ENCODE peak calls at places on chromosomes 11 and 22, in four cellular contexts. I is IMR-90, Y is A172, W is tibial artery. H is an unnamed sample.

GRCh38 chr11:72573380-72573949 is 100.8 kb downstream of the PDE2A start:
- DNase-seq in W (no peak), I (peak), Y (peak), H (peak)

GRCh38 chr11:10688401-10688800 is 5.2 kb downstream of the IRAG1 start:
- DNase-seq in I (peak), Y (no peak), W (no peak), H (no peak)

GRCh38 chr11:61698173-61698965 is 18.2 kb downstream of the DAGLA start:
- DNase-seq in Y (no peak), W (no peak), I (no peak), H (no peak)

GRCh38 chr11:47786373-47786772 is 19.2 kb upstream of the FNBP4 start:
- DNase-seq in Y (no peak), W (no peak), I (peak), H (peak)

GRCh38 chr11:783581-784015 is 6.3 kb downstream of the CEND1 start:
- DNase-seq in I (peak), W (peak), Y (no peak), H (peak)

GRCh38 chr11:2156416-2157182 is 4.4 kb downstream of the INS start:
- DNase-seq in Y (peak), W (peak), I (peak), H (peak)

GRCh38 chr11:1295086-1295485 is 14.3 kb downstream of the TOLLIP start:
- DNase-seq in Y (no peak), I (no peak), W (no peak), H (no peak)

GRCh38 chr22:45562537-45563361 is 60.1 kb downstream of the FBLN1 start:
- DNase-seq in Y (no peak), W (no peak), I (no peak), H (no peak)

GRCh38 chr11:95459268-95460040 is 228.5 kb upstream of the SESN3 start:
- DNase-seq in W (no peak), Y (no peak), I (no peak), H (no peak)